ENCODE peak calls at places on chromosomes 6 and 20, in four cellular contexts. C, A, T and Y are unnamed samples.

GRCh38 chr6:46888031-46888430 is 33.7 kb downstream of the ADGRF5 start:
- DNase-seq in C (no peak), A (no peak), T (no peak), Y (no peak)

GRCh38 chr20:24100370-24101011 is 111.9 kb upstream of the GGTLC1 start:
- DNase-seq in T (peak; percentile 35), C (no peak), A (peak; percentile 39), Y (no peak)

GRCh38 chr20:58665606-58666005 is 14.5 kb downstream of the STX16 start:
- DNase-seq in C (no peak), T (no peak), A (no peak), Y (no peak)

GRCh38 chr6:45589367-45589766 is 211.6 kb upstream of the SUPT3H start:
- DNase-seq in A (no peak), C (no peak), T (no peak), Y (no peak)

GRCh38 chr6:111757342-111757741 is 115.9 kb downstream of the FYN start:
- DNase-seq in C (no peak), T (no peak), A (no peak), Y (no peak)

GRCh38 chr20:34715384-34715783 is 11.2 kb downstream of the TP53INP2 start:
- DNase-seq in A (no peak), C (no peak), T (no peak), Y (no peak)

GRCh38 chr6:12479885-12480284 is 189.7 kb downstream of the EDN1 start:
- DNase-seq in T (no peak), A (no peak), C (no peak), Y (no peak)

GRCh38 chr6:30795549-30796293 is 51.4 kb upstream of the IER3 start:
- DNase-seq in C (no peak), T (no peak), A (no peak), Y (no peak)